ENCODE peak calls at places on chromosomes 7 and 10, in seven cellular contexts. One of them, this sample, is unnamed.

GRCh38 chr7:41238851-41239331 is 464.0 kb downstream of the INHBA start:
- DNase-seq in body of pancreas: no peak
- DNase-seq in testis: no peak
- DNase-seq in adrenal gland: no peak
- DNase-seq in NB4: no peak
- DNase-seq in HCT116: no peak
- DNase-seq in sigmoid colon: no peak
- DNase-seq in this sample: no peak

GRCh38 chr10:49140306-49141175 is 6.7 kb upstream of the FAM170B start:
- DNase-seq in sigmoid colon: no peak
- DNase-seq in HCT116: no peak
- DNase-seq in NB4: no peak
- DNase-seq in body of pancreas: no peak
- DNase-seq in adrenal gland: no peak
- DNase-seq in testis: no peak
- DNase-seq in this sample: no peak

GRCh38 chr10:131574363-131574706 is 262.8 kb upstream of the TCERG1L start:
- DNase-seq in adrenal gland: no peak
- DNase-seq in sigmoid colon: no peak
- DNase-seq in HCT116: no peak
- DNase-seq in NB4: no peak
- DNase-seq in testis: no peak
- DNase-seq in body of pancreas: no peak
- DNase-seq in this sample: no peak

GRCh38 chr7:72028267-72028666 is 383.9 kb downstream of the CALN1 start:
- DNase-seq in adrenal gland: no peak
- DNase-seq in HCT116: no peak
- DNase-seq in sigmoid colon: no peak
- DNase-seq in body of pancreas: no peak
- DNase-seq in testis: no peak
- DNase-seq in NB4: no peak
- DNase-seq in this sample: no peak

GRCh38 chr10:28733245-28733644 is 55.9 kb downstream of the BAMBI start:
- DNase-seq in adrenal gland: no peak
- DNase-seq in NB4: no peak
- DNase-seq in sigmoid colon: no peak
- DNase-seq in HCT116: no peak
- DNase-seq in testis: no peak
- DNase-seq in body of pancreas: no peak
- DNase-seq in this sample: no peak

GRCh38 chr7:106421181-106421762 is 136.5 kb upstream of the NAMPT start:
- DNase-seq in NB4: peak; percentile 82
- DNase-seq in testis: peak; percentile 73
- DNase-seq in sigmoid colon: peak; percentile 92
- DNase-seq in adrenal gland: peak; percentile 86
- DNase-seq in body of pancreas: peak; percentile 55
- DNase-seq in HCT116: no peak
- DNase-seq in this sample: no peak

GRCh38 chr7:14507617-14508016 is 394.9 kb downstream of the DGKB start:
- DNase-seq in body of pancreas: peak; percentile 74
- DNase-seq in testis: no peak
- DNase-seq in sigmoid colon: no peak
- DNase-seq in HCT116: no peak
- DNase-seq in NB4: no peak
- DNase-seq in adrenal gland: peak; percentile 31
- DNase-seq in this sample: no peak

GRCh38 chr10:88989824-88990527 is 622 bp upstream of the FAS start:
- DNase-seq in testis: peak; percentile 56
- DNase-seq in body of pancreas: no peak
- DNase-seq in adrenal gland: no peak
- DNase-seq in sigmoid colon: peak; percentile 77
- DNase-seq in HCT116: no peak
- DNase-seq in NB4: peak; percentile 85
- DNase-seq in this sample: no peak

GRCh38 chr7:36286241-36286640 is 103.4 kb upstream of the ANLN start:
- DNase-seq in sigmoid colon: no peak
- DNase-seq in body of pancreas: no peak
- DNase-seq in HCT116: no peak
- DNase-seq in testis: no peak
- DNase-seq in NB4: no peak
- DNase-seq in adrenal gland: no peak
- DNase-seq in this sample: no peak

GRCh38 chr7:115952832-115953231 is 77.7 kb downstream of the TFEC start:
- DNase-seq in body of pancreas: no peak
- DNase-seq in NB4: no peak
- DNase-seq in HCT116: no peak
- DNase-seq in sigmoid colon: no peak
- DNase-seq in testis: no peak
- DNase-seq in adrenal gland: no peak
- DNase-seq in this sample: no peak

GRCh38 chr10:124001391-124002260 is 91.8 kb downstream of the CHST15 start:
- DNase-seq in testis: no peak
- DNase-seq in body of pancreas: no peak
- DNase-seq in HCT116: no peak
- DNase-seq in adrenal gland: no peak
- DNase-seq in sigmoid colon: peak; percentile 57
- DNase-seq in NB4: no peak
- DNase-seq in this sample: peak; percentile 91

GRCh38 chr7:129089521-129090212 is 34.8 kb upstream of the TNPO3 start:
- DNase-seq in sigmoid colon: no peak
- DNase-seq in HCT116: no peak
- DNase-seq in body of pancreas: no peak
- DNase-seq in NB4: peak; percentile 73
- DNase-seq in adrenal gland: no peak
- DNase-seq in testis: no peak
- DNase-seq in this sample: no peak

GRCh38 chr7:124462249-124462648 is 303.3 kb downstream of the GPR37 start:
- DNase-seq in testis: no peak
- DNase-seq in NB4: no peak
- DNase-seq in HCT116: no peak
- DNase-seq in body of pancreas: no peak
- DNase-seq in sigmoid colon: no peak
- DNase-seq in adrenal gland: no peak
- DNase-seq in this sample: no peak

GRCh38 chr7:30141405-30142045 is 6.7 kb downstream of the MTURN start:
- DNase-seq in body of pancreas: no peak
- DNase-seq in NB4: no peak
- DNase-seq in adrenal gland: no peak
- DNase-seq in sigmoid colon: no peak
- DNase-seq in HCT116: no peak
- DNase-seq in testis: no peak
- DNase-seq in this sample: no peak

GRCh38 chr7:70571403-70571911 is 560.5 kb upstream of the GALNT17 start:
- DNase-seq in testis: no peak
- DNase-seq in body of pancreas: no peak
- DNase-seq in sigmoid colon: no peak
- DNase-seq in adrenal gland: no peak
- DNase-seq in HCT116: no peak
- DNase-seq in NB4: no peak
- DNase-seq in this sample: no peak

GRCh38 chr10:4188406-4188805 is 403.4 kb upstream of the KLF6 start:
- DNase-seq in NB4: no peak
- DNase-seq in body of pancreas: no peak
- DNase-seq in adrenal gland: no peak
- DNase-seq in testis: no peak
- DNase-seq in sigmoid colon: no peak
- DNase-seq in HCT116: no peak
- DNase-seq in this sample: peak; percentile 80
- TF ChIP-seq POLR2A in NB4: no peak
- TF ChIP-seq POLR2A in body of pancreas: no peak
- TF ChIP-seq POLR2A in adrenal gland: no peak
- TF ChIP-seq POLR2A in testis: no peak
- TF ChIP-seq POLR2A in sigmoid colon: no peak
- TF ChIP-seq POLR2A in HCT116: no peak
- TF ChIP-seq POLR2A in this sample: no peak

GRCh38 chr7:44885394-44886317 is at the start of gene PURB:
- DNase-seq in sigmoid colon: peak; percentile 97
- DNase-seq in NB4: peak; percentile 100
- DNase-seq in HCT116: peak; percentile 84
- DNase-seq in adrenal gland: peak; percentile 94
- DNase-seq in testis: peak; percentile 97
- DNase-seq in body of pancreas: peak; percentile 96
- DNase-seq in this sample: peak; percentile 98
- TF ChIP-seq POLR2A in sigmoid colon: peak; percentile 88
- TF ChIP-seq POLR2A in NB4: peak; percentile 97
- TF ChIP-seq POLR2A in HCT116: peak; percentile 91
- TF ChIP-seq POLR2A in adrenal gland: peak; percentile 93
- TF ChIP-seq POLR2A in testis: peak; percentile 83
- TF ChIP-seq POLR2A in body of pancreas: peak; percentile 95
- TF ChIP-seq POLR2A in this sample: peak; percentile 96

DNA sequence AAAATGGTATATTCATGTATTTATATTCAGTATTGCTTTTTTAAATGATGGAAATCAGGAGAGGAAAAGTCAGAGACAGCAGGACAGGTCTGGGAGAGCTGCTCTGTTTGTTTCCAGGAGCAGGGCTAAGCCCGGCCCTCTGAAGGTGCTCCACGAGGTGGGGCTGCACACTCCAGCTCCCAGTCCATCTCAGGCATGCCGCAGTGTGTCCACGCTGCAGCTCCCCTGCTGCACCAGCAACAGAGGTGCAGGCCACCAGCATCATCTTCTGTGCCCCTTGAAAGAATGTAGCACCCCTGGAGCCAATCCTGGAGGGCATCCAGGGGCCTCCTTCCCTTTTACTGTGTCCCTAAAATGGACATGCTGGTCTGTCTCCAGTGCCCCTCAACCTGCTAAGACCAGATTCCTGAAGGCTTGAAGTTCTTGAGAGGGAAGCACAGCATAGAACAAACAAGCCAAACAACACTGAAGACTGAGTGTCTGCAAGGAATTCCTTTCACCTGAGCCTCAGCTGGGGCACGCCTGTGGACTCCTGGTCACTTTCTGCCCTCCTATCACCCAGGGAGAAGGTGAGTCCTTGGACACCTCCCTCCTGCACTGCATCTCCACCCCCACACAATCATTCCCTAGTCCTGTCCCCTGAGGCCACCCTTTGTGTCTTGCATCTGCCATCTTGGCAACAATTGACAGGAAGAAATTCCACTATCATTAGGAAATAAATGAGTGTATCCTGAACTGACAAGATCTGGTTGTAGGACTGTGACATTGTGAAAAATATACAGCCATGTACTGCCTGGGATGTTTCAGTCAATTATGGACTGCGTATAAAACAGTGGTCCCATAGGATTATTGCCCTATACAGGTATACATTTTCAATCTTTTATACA is 100.5 kb downstream of the CXCL12 start:
- DNase-seq in HCT116: no peak
- DNase-seq in sigmoid colon: no peak
- DNase-seq in testis: no peak
- DNase-seq in body of pancreas: no peak
- DNase-seq in NB4: no peak
- DNase-seq in adrenal gland: no peak
- DNase-seq in this sample: no peak
- TF ChIP-seq POLR2A in HCT116: no peak
- TF ChIP-seq POLR2A in sigmoid colon: no peak
- TF ChIP-seq POLR2A in testis: no peak
- TF ChIP-seq POLR2A in body of pancreas: no peak
- TF ChIP-seq POLR2A in NB4: no peak
- TF ChIP-seq POLR2A in adrenal gland: no peak
- TF ChIP-seq POLR2A in this sample: no peak

GRCh38 chr7:142414915-142415314 is 157.1 kb upstream of the PRSS58 start:
- DNase-seq in HCT116: no peak
- DNase-seq in testis: no peak
- DNase-seq in sigmoid colon: no peak
- DNase-seq in body of pancreas: no peak
- DNase-seq in adrenal gland: no peak
- DNase-seq in NB4: no peak
- DNase-seq in this sample: no peak
- TF ChIP-seq POLR2A in HCT116: no peak
- TF ChIP-seq POLR2A in testis: no peak
- TF ChIP-seq POLR2A in sigmoid colon: no peak
- TF ChIP-seq POLR2A in body of pancreas: no peak
- TF ChIP-seq POLR2A in adrenal gland: no peak
- TF ChIP-seq POLR2A in NB4: no peak
- TF ChIP-seq POLR2A in this sample: no peak

DNA sequence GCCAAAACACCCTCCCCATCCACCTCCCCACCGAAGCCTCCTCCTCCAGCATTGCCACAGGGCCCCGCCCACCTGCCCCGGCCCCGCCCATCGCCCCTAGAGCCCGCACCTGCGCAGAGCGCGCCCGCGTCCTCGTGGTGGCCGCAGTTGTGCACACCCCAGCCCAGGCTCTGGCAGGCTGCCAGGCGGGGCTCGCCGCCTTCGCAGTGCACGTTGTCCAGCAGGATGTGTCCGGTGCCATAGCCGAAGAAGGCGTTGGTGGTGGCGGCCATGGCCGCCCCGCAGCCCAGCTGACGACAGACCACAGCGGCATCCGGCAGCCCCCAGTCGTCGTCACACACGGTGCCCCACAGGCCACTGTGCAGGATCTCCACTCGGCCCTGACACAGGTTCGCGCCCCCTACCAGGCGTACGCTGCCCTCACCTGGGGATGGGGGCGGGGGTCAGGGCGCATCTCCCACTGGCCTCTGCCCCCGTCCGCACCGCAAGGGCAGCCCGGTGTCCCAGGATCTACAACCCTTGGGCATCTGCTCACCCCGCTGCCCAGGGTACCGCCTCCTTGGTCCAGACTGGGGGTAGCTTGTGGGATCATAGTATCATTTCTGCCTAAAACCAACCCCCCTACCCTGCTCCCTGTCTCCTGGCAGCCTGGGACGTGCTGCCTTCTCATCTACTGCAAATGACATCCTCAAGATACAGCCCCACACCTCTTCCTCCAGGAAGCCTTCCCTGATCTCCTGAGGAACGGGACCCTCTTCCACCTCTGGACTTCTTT is 11.9 kb downstream of the SSC4D start:
- DNase-seq in adrenal gland: peak; percentile 87
- DNase-seq in HCT116: no peak
- DNase-seq in NB4: peak; percentile 88
- DNase-seq in sigmoid colon: peak; percentile 89
- DNase-seq in testis: peak; percentile 85
- DNase-seq in body of pancreas: peak; percentile 87
- DNase-seq in this sample: no peak
- TF ChIP-seq POLR2A in adrenal gland: peak; percentile 10
- TF ChIP-seq POLR2A in HCT116: no peak
- TF ChIP-seq POLR2A in NB4: no peak
- TF ChIP-seq POLR2A in sigmoid colon: no peak
- TF ChIP-seq POLR2A in testis: no peak
- TF ChIP-seq POLR2A in body of pancreas: peak; percentile 28
- TF ChIP-seq POLR2A in this sample: no peak

GRCh38 chr10:94407668-94408067 is 5.3 kb downstream of the TBC1D12 start:
- DNase-seq in body of pancreas: no peak
- DNase-seq in NB4: no peak
- DNase-seq in adrenal gland: peak; percentile 23
- DNase-seq in testis: no peak
- DNase-seq in sigmoid colon: no peak
- DNase-seq in HCT116: no peak
- DNase-seq in this sample: no peak

GRCh38 chr10:94402204-94403033 is at the start of gene TBC1D12:
- DNase-seq in NB4: no peak
- DNase-seq in sigmoid colon: peak; percentile 98
- DNase-seq in HCT116: peak; percentile 97
- DNase-seq in adrenal gland: peak; percentile 96
- DNase-seq in testis: peak; percentile 98
- DNase-seq in body of pancreas: peak; percentile 97
- DNase-seq in this sample: peak; percentile 98

GRCh38 chr10:94403034-94403822 is 887 bp downstream of the TBC1D12 start:
- DNase-seq in sigmoid colon: peak; percentile 80
- DNase-seq in NB4: no peak
- DNase-seq in testis: peak; percentile 72
- DNase-seq in HCT116: peak; percentile 52
- DNase-seq in adrenal gland: peak; percentile 73
- DNase-seq in body of pancreas: peak; percentile 78
- DNase-seq in this sample: no peak

GRCh38 chr10:94405406-94405805 is 3.1 kb downstream of the TBC1D12 start:
- DNase-seq in body of pancreas: no peak
- DNase-seq in HCT116: no peak
- DNase-seq in adrenal gland: no peak
- DNase-seq in testis: no peak
- DNase-seq in NB4: no peak
- DNase-seq in sigmoid colon: no peak
- DNase-seq in this sample: no peak

GRCh38 chr10:94403823-94404228 is 1.5 kb downstream of the TBC1D12 start:
- DNase-seq in sigmoid colon: no peak
- DNase-seq in HCT116: no peak
- DNase-seq in NB4: no peak
- DNase-seq in body of pancreas: no peak
- DNase-seq in adrenal gland: no peak
- DNase-seq in testis: no peak
- DNase-seq in this sample: no peak
- TF ChIP-seq POLR2A in sigmoid colon: peak; percentile 25
- TF ChIP-seq POLR2A in HCT116: no peak
- TF ChIP-seq POLR2A in NB4: no peak
- TF ChIP-seq POLR2A in body of pancreas: no peak
- TF ChIP-seq POLR2A in adrenal gland: no peak
- TF ChIP-seq POLR2A in testis: no peak
- TF ChIP-seq POLR2A in this sample: no peak